ENCODE peak calls at places on chromosome 19, in ten cellular contexts. One of them, this sample, is unnamed.

GRCh38 chr19:844300-844971 is 3.6 kb downstream of the PRTN3 start:
- DNase-seq in coronary artery: peak
- DNase-seq in sigmoid colon: no peak
- DNase-seq in testis: no peak
- DNase-seq in suprapubic skin: no peak
- DNase-seq in AG10803: no peak
- DNase-seq in gastrocnemius medialis: no peak
- DNase-seq in transverse colon: no peak
- DNase-seq in tibial artery: no peak
- DNase-seq in ascending aorta: no peak
- DNase-seq in this sample: no peak

GRCh38 chr19:48556825-48557224 is 4.9 kb downstream of the SULT2B1 start:
- DNase-seq in transverse colon: no peak
- DNase-seq in testis: no peak
- DNase-seq in suprapubic skin: no peak
- DNase-seq in tibial artery: no peak
- DNase-seq in ascending aorta: no peak
- DNase-seq in AG10803: no peak
- DNase-seq in coronary artery: no peak
- DNase-seq in sigmoid colon: no peak
- DNase-seq in gastrocnemius medialis: no peak
- DNase-seq in this sample: no peak

GRCh38 chr19:54403054-54403453 is 12.2 kb upstream of the TTYH1 start:
- DNase-seq in AG10803: no peak
- DNase-seq in testis: no peak
- DNase-seq in transverse colon: no peak
- DNase-seq in coronary artery: no peak
- DNase-seq in ascending aorta: no peak
- DNase-seq in gastrocnemius medialis: no peak
- DNase-seq in sigmoid colon: no peak
- DNase-seq in suprapubic skin: no peak
- DNase-seq in tibial artery: no peak
- DNase-seq in this sample: no peak

GRCh38 chr19:46886546-46887239 is 25.9 kb downstream of the ARHGAP35 start:
- DNase-seq in gastrocnemius medialis: no peak
- DNase-seq in tibial artery: no peak
- DNase-seq in coronary artery: no peak
- DNase-seq in testis: no peak
- DNase-seq in ascending aorta: no peak
- DNase-seq in suprapubic skin: no peak
- DNase-seq in transverse colon: no peak
- DNase-seq in AG10803: peak
- DNase-seq in sigmoid colon: no peak
- DNase-seq in this sample: no peak

GRCh38 chr19:15463865-15464371 is 426 bp downstream of the RASAL3 start:
- DNase-seq in testis: no peak
- DNase-seq in ascending aorta: no peak
- DNase-seq in coronary artery: no peak
- DNase-seq in transverse colon: peak
- DNase-seq in gastrocnemius medialis: no peak
- DNase-seq in sigmoid colon: no peak
- DNase-seq in suprapubic skin: peak
- DNase-seq in tibial artery: no peak
- DNase-seq in AG10803: no peak
- DNase-seq in this sample: no peak

GRCh38 chr19:27705896-27706295 is 1507.1 kb downstream of the UQCRFS1 start:
- DNase-seq in sigmoid colon: no peak
- DNase-seq in suprapubic skin: no peak
- DNase-seq in ascending aorta: no peak
- DNase-seq in testis: no peak
- DNase-seq in tibial artery: no peak
- DNase-seq in gastrocnemius medialis: no peak
- DNase-seq in transverse colon: no peak
- DNase-seq in AG10803: no peak
- DNase-seq in coronary artery: no peak
- DNase-seq in this sample: no peak

GRCh38 chr19:4531562-4532165 is 3.4 kb downstream of the PLIN5 start:
- DNase-seq in suprapubic skin: no peak
- DNase-seq in ascending aorta: no peak
- DNase-seq in transverse colon: no peak
- DNase-seq in AG10803: no peak
- DNase-seq in coronary artery: no peak
- DNase-seq in testis: no peak
- DNase-seq in gastrocnemius medialis: peak
- DNase-seq in sigmoid colon: no peak
- DNase-seq in tibial artery: no peak
- DNase-seq in this sample: no peak

GRCh38 chr19:1829958-1830357 is 17.9 kb upstream of the ATP8B3 start:
- DNase-seq in testis: no peak
- DNase-seq in gastrocnemius medialis: no peak
- DNase-seq in tibial artery: no peak
- DNase-seq in ascending aorta: no peak
- DNase-seq in sigmoid colon: no peak
- DNase-seq in coronary artery: no peak
- DNase-seq in AG10803: no peak
- DNase-seq in transverse colon: no peak
- DNase-seq in suprapubic skin: no peak
- DNase-seq in this sample: no peak

GRCh38 chr19:51305479-51305878 is 6.0 kb upstream of the IGLON5 start:
- DNase-seq in ascending aorta: peak
- DNase-seq in coronary artery: peak
- DNase-seq in AG10803: no peak
- DNase-seq in suprapubic skin: no peak
- DNase-seq in sigmoid colon: no peak
- DNase-seq in testis: no peak
- DNase-seq in transverse colon: no peak
- DNase-seq in tibial artery: no peak
- DNase-seq in gastrocnemius medialis: no peak
- DNase-seq in this sample: no peak

GRCh38 chr19:58476498-58477015 is 405 bp downstream of the ZNF446 start:
- DNase-seq in transverse colon: no peak
- DNase-seq in coronary artery: no peak
- DNase-seq in testis: no peak
- DNase-seq in ascending aorta: peak
- DNase-seq in sigmoid colon: no peak
- DNase-seq in suprapubic skin: no peak
- DNase-seq in gastrocnemius medialis: no peak
- DNase-seq in AG10803: peak
- DNase-seq in tibial artery: no peak
- DNase-seq in this sample: no peak

DNA sequence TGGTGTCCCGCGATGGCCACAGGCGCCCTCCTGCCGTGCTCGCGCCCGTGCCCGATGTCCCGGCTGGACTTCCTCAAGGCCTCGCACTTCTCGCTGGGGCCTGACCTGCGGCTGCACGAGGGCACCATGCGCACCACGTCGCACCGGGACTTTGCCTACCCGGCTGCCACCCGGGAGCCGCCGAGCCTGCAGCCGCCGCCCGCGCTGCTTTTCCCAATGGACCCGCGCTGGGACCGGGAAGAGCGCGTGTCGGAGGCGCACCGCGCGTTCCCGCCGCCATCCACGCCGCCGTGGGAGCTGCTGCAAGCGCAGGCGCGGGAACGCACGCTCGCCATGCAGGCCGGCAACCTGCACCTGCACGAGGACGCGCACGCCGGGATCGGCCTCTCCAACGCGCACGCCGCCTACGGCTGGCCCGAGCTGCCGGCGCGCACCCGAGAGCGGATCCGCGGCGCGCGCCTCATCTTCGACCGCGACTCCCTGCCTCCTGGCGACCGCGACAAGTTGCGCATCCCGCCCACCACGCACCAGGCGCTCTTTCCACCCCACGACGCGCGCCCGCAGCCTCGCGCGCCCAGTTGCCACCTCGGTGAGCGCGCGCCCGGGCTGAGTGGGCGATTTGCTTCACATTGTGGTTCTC is 12.1 kb upstream of the PEX11G start:
- DNase-seq in tibial artery: no peak
- DNase-seq in AG10803: no peak
- DNase-seq in gastrocnemius medialis: no peak
- DNase-seq in transverse colon: peak
- DNase-seq in testis: peak
- DNase-seq in sigmoid colon: no peak
- DNase-seq in coronary artery: no peak
- DNase-seq in ascending aorta: no peak
- DNase-seq in suprapubic skin: no peak
- DNase-seq in this sample: no peak
- TF ChIP-seq CTCF in tibial artery: no peak
- TF ChIP-seq CTCF in AG10803: no peak
- TF ChIP-seq CTCF in gastrocnemius medialis: no peak
- TF ChIP-seq CTCF in transverse colon: peak
- TF ChIP-seq CTCF in testis: no peak
- TF ChIP-seq CTCF in sigmoid colon: no peak
- TF ChIP-seq CTCF in coronary artery: no peak
- TF ChIP-seq CTCF in ascending aorta: no peak
- TF ChIP-seq CTCF in suprapubic skin: no peak
- TF ChIP-seq CTCF in this sample: no peak

DNA sequence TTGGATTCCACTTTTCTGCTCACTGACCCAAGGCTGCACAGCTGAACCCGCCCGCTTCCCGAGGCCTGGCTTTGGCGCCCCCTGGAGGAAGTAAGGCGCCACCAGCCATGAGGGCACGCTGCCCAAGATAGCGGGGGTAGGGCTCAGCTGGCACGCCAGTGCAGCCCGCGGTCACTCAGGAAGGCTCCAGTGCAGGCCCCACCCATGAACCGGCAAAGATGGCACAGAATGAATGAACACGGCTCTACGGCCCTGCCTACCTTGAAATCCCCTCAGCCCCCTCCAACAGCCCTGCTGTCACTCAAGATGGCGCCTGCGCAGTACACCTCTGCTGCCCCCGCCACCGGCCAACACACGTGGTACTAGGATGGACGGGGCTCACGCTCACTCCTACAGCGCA is 3.0 kb downstream of the PEG3 start:
- DNase-seq in sigmoid colon: peak
- DNase-seq in coronary artery: peak
- DNase-seq in gastrocnemius medialis: peak
- DNase-seq in tibial artery: peak
- DNase-seq in suprapubic skin: peak
- DNase-seq in testis: peak
- DNase-seq in AG10803: no peak
- DNase-seq in transverse colon: peak
- DNase-seq in ascending aorta: peak
- DNase-seq in this sample: peak
- H3K4me3 ChIP-seq in sigmoid colon: peak
- H3K4me3 ChIP-seq in coronary artery: peak
- H3K4me3 ChIP-seq in gastrocnemius medialis: no peak
- H3K4me3 ChIP-seq in tibial artery: peak
- H3K4me3 ChIP-seq in suprapubic skin: peak
- H3K4me3 ChIP-seq in testis: peak
- H3K4me3 ChIP-seq in AG10803: no peak
- H3K4me3 ChIP-seq in transverse colon: no peak
- H3K4me3 ChIP-seq in ascending aorta: peak
- H3K4me3 ChIP-seq in this sample: peak

DNA sequence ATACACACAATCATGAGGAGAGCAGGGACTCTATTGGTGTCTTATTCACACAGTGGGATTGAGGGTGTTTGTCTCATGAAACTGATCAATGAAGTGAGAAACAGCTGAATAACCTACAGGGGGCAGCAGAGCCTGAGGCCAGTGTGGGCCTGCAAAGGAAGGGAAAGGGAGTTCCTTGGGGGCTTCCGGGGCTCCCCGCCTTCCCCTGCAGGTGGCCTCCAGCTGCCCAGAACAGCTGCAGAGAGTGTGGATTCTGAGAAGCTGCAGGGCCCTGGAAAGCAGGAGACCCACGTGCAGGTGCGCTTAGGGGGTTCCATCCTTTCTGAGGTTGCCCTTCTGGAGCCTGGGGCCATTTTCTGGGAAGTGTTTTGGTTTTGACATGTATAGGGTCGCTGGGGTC is 20.1 kb downstream of the ZNF763 start:
- DNase-seq in coronary artery: no peak
- DNase-seq in suprapubic skin: no peak
- DNase-seq in sigmoid colon: no peak
- DNase-seq in AG10803: no peak
- DNase-seq in ascending aorta: no peak
- DNase-seq in tibial artery: no peak
- DNase-seq in transverse colon: no peak
- DNase-seq in testis: no peak
- DNase-seq in gastrocnemius medialis: no peak
- DNase-seq in this sample: no peak
- TF ChIP-seq CTCF in coronary artery: no peak
- TF ChIP-seq CTCF in suprapubic skin: no peak
- TF ChIP-seq CTCF in sigmoid colon: peak
- TF ChIP-seq CTCF in AG10803: no peak
- TF ChIP-seq CTCF in ascending aorta: no peak
- TF ChIP-seq CTCF in tibial artery: no peak
- TF ChIP-seq CTCF in transverse colon: no peak
- TF ChIP-seq CTCF in testis: no peak
- TF ChIP-seq CTCF in gastrocnemius medialis: no peak
- TF ChIP-seq CTCF in this sample: no peak

GRCh38 chr19:44050740-44051653 is 839 bp upstream of the ZNF223 start:
- DNase-seq in gastrocnemius medialis: no peak
- DNase-seq in testis: peak
- DNase-seq in transverse colon: peak
- DNase-seq in sigmoid colon: no peak
- DNase-seq in coronary artery: no peak
- DNase-seq in AG10803: peak
- DNase-seq in suprapubic skin: no peak
- DNase-seq in tibial artery: no peak
- DNase-seq in ascending aorta: no peak
- DNase-seq in this sample: no peak
- H3K4me3 ChIP-seq in gastrocnemius medialis: peak
- H3K4me3 ChIP-seq in testis: peak
- H3K4me3 ChIP-seq in transverse colon: peak
- H3K4me3 ChIP-seq in sigmoid colon: peak
- H3K4me3 ChIP-seq in coronary artery: peak
- H3K4me3 ChIP-seq in AG10803: peak
- H3K4me3 ChIP-seq in suprapubic skin: peak
- H3K4me3 ChIP-seq in tibial artery: peak
- H3K4me3 ChIP-seq in ascending aorta: peak
- H3K4me3 ChIP-seq in this sample: peak

DNA sequence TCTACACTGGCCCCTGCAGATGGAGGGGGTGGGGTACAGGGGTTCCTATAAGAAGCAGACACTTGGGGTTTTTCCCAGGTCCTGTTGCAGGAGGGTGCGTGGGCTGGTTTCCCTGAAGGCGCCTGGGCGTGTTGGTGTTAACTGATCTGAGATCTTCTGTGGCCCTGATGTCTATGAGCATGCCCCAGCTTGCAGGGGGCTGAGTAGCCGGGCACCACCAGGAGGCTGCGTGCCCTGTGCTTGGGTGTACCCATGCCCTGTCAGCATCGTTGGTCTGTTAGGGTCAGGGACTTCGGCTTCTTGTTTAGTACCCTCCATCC is 45.3 kb downstream of the CAPN12 start:
- DNase-seq in suprapubic skin: no peak
- DNase-seq in gastrocnemius medialis: no peak
- DNase-seq in sigmoid colon: no peak
- DNase-seq in testis: no peak
- DNase-seq in ascending aorta: no peak
- DNase-seq in AG10803: no peak
- DNase-seq in transverse colon: no peak
- DNase-seq in coronary artery: no peak
- DNase-seq in tibial artery: no peak
- DNase-seq in this sample: no peak
- TF ChIP-seq CTCF in suprapubic skin: no peak
- TF ChIP-seq CTCF in gastrocnemius medialis: no peak
- TF ChIP-seq CTCF in sigmoid colon: no peak
- TF ChIP-seq CTCF in testis: no peak
- TF ChIP-seq CTCF in ascending aorta: no peak
- TF ChIP-seq CTCF in AG10803: no peak
- TF ChIP-seq CTCF in transverse colon: no peak
- TF ChIP-seq CTCF in coronary artery: no peak
- TF ChIP-seq CTCF in tibial artery: no peak
- TF ChIP-seq CTCF in this sample: no peak

This sample was measured in retinal pigment epithelial cell.